ENCODE peak calls at places on chromosomes 13 and 19, in four cellular contexts. T is activated CD8-positive, alpha-beta memory T cell treated with anti-CD3 and anti-CD28 coated beads for 4 hours; Y is sigmoid colon; R is fibroblast of the aortic adventitia. L is an unnamed sample.

GRCh38 chr13:87798536-87798935 is 127.4 kb downstream of the SLITRK5 start:
- DNase-seq in T (no peak), Y (no peak), R (no peak), L (no peak)

GRCh38 chr19:1383014-1383310 is 745 bp upstream of the NDUFS7 start:
- DNase-seq in T (no peak), Y (no peak), R (no peak), L (no peak)

GRCh38 chr13:76725211-76725610 is 161.0 kb downstream of the KCTD12 start:
- DNase-seq in T (no peak), Y (no peak), R (peak), L (no peak)

GRCh38 chr13:23753523-23753922 is 135.7 kb downstream of the MIPEP start:
- DNase-seq in T (no peak), Y (no peak), R (peak), L (no peak)

GRCh38 chr19:19459707-19460251 is 54.3 kb downstream of the GATAD2A start:
- DNase-seq in T (peak), Y (no peak), R (peak), L (peak)

GRCh38 chr19:29831041-29831548 is 19.3 kb downstream of the CCNE1 start:
- DNase-seq in T (no peak), Y (no peak), R (no peak), L (peak)

GRCh38 chr13:45527699-45528462 is 63.1 kb downstream of the COG3 start:
- DNase-seq in T (no peak), Y (no peak), R (no peak), L (no peak)

GRCh38 chr13:77696006-77696862 is 1.3 kb upstream of the SLAIN1 start:
- DNase-seq in T (no peak), Y (no peak), R (no peak), L (no peak)

GRCh38 chr19:14405380-14405757 is 13.8 kb downstream of the DDX39A start:
- DNase-seq in T (no peak), Y (no peak), R (no peak), L (no peak)

GRCh38 chr19:1249298-1249989 is 1.1 kb downstream of the MIDN start:
- DNase-seq in T (peak), Y (peak), R (peak), L (peak)

GRCh38 chr13:42707003-42707402 is 74.4 kb upstream of the FAM216B start:
- DNase-seq in T (no peak), Y (no peak), R (peak), L (no peak)

L was measured in effector CD8-positive, alpha-beta T cell.